ENCODE peak calls at places on chromosomes 16 and 17, in five cellular contexts. Y is sigmoid colon, M is lower lobe of right lung, D is dorsolateral prefrontal cortex, X is stomach. O is an unnamed sample. For H3K27me3, the result is how much of the 10 kb centered on the place peaks cover.

GRCh38 chr16:48408688-48409087 is 23.5 kb upstream of the SIAH1 start:
- DNase-seq in Y (peak), M (peak), X (peak), D (no peak), O (no peak)

GRCh38 chr17:43648916-43649315 is 12.8 kb downstream of the MEOX1 start:
- DNase-seq in D (no peak), M (no peak), Y (no peak), X (no peak), O (no peak)

GRCh38 chr16:75265911-75266701 is 14.7 kb upstream of the BCAR1 start:
- DNase-seq in D (peak), X (peak), Y (peak), M (peak), O (no peak)

GRCh38 chr17:82120148-82120547 is 22.1 kb upstream of the FASN start:
- DNase-seq in M (no peak), X (no peak), D (no peak), Y (no peak), O (no peak)

GRCh38 chr17:40605301-40605700 is 40.0 kb upstream of the CCR7 start:
- DNase-seq in M (no peak), D (no peak), Y (no peak), X (no peak), O (no peak)

GRCh38 chr16:6081320-6081976 is 983.9 kb upstream of the EEF2KMT start:
- DNase-seq in M (no peak), X (no peak), Y (no peak), D (peak), O (peak)

GRCh38 chr17:11948791-11949190 is 48.5 kb downstream of the ZNF18 start:
- DNase-seq in M (no peak), Y (no peak), D (peak), X (no peak), O (no peak)

GRCh38 chr17:1957037-1957436 is 68.1 kb downstream of the RTN4RL1 start:
- DNase-seq in D (no peak), M (no peak), X (no peak), Y (no peak), O (no peak)

GRCh38 chr17:75501378-75502071 is 13.8 kb downstream of the CASKIN2 start:
- DNase-seq in M (peak), Y (no peak), D (peak), X (no peak), O (no peak)

GRCh38 chr17:43384476-43384862 is 14.3 kb upstream of the ARL4D start:
- DNase-seq in D (no peak), M (no peak), Y (no peak), X (no peak), O (no peak)

GRCh38 chr17:81412490-81413093 is 17.3 kb downstream of the BAHCC1 start:
- DNase-seq in M (no peak), X (no peak), D (no peak), Y (peak), O (peak)

GRCh38 chr16:75385507-75386152 is 47.7 kb downstream of the CFDP1 start:
- DNase-seq in Y (no peak), X (no peak), D (no peak), M (no peak), O (peak)

GRCh38 chr16:1990336-1991134 is 765 bp downstream of the SYNGR3 start:
- DNase-seq in M (peak), X (peak), D (peak), Y (no peak), O (no peak)

GRCh38 chr16:11319529-11320146 is 25.6 kb upstream of the RMI2 start:
- DNase-seq in M (no peak), Y (no peak), D (no peak), X (peak), O (no peak)

GRCh38 chr17:52027620-52028019 is 130.9 kb downstream of the CA10 start:
- DNase-seq in X (no peak), Y (no peak), M (no peak), D (no peak), O (peak)

GRCh38 chr16:66874079-66874775 is 6.1 kb upstream of the PDP2 start:
- DNase-seq in X (no peak), Y (no peak), M (no peak), D (no peak), O (no peak)

GRCh38 chr17:81930142-81931125 is 2.9 kb upstream of the MAFG start:
- DNase-seq in D (no peak), Y (no peak), X (no peak), M (no peak), O (no peak)

GRCh38 chr17:74454197-74455024 is 12.0 kb upstream of the CD300A start:
- DNase-seq in M (peak), X (no peak), D (peak), Y (peak), O (no peak)

GRCh38 chr16:15970743-15971434 is 21.5 kb downstream of the ABCC1 start:
- DNase-seq in X (no peak), D (no peak), Y (no peak), M (no peak), O (no peak)

GRCh38 chr16:72554935-72555334 is 383.0 kb upstream of the PMFBP1 start:
- DNase-seq in D (no peak), M (no peak), X (no peak), Y (no peak), O (no peak)

GRCh38 chr16:82136956-82137818 is 32.8 kb downstream of the MPHOSPH6 start:
- DNase-seq in M (no peak), Y (no peak), D (no peak), X (no peak), O (no peak)
- H3K27me3 ChIP-seq in M (under half), Y (under half), D (under half), X (under half), O (under half)

DNA sequence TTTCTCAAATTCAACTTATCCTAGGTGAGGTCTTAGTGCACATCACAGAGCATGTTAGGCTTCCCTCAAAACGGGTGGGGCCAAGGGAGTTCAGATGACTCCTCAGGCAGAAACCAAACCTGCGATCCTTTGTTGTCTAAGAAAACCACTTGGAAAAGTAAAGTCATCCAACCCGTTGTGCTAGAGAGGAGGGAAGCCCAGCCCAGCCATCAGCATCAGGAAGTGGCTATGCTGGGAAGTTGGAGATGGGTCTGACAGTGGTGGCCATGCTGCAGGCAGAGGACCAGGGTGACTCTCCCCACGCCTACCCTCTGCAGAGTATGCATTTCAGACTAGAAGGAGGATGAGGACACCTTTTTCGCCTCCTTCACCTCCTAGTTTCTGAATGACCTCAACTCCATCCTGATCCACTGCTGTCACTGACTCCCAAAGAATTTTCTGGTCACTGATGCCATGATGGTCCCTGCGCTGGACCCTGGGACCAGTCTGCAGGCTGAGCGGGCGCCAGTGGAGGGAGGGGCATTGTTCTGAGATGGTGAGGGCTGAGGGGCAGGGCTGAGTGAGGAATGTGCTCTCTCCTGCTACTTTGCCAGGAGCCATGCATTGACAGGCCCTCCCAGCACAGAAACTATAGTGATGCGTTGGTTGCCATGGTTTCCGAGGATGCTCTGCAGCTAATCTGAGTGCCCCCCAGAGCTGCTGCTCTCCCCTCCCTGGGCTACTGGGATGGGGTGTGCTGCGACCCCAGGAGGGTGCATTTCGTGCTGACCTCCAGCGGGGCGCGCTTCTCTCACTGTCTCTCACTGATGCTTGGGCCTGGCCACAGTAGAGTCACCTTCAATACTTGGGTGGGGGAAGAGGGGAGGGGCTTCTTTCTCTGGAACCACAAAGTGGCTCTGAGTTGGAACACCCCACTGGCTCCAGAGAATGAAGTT is 20.4 kb downstream of the ALOX12B start:
- DNase-seq in D (no peak), M (peak), X (no peak), Y (no peak), O (no peak)
- H3K27me3 ChIP-seq in D (under half), M (under half), X (half or more), Y (half or more), O (half or more)

GRCh38 chr17:34168989-34169388 is 86.1 kb upstream of the CCL2 start:
- DNase-seq in M (no peak), X (no peak), Y (no peak), D (no peak), O (no peak)

GRCh38 chr17:34163681-34164080 is 91.4 kb upstream of the CCL2 start:
- DNase-seq in M (no peak), Y (no peak), D (no peak), X (no peak), O (no peak)

GRCh38 chr17:34166394-34166793 is 88.7 kb upstream of the CCL2 start:
- DNase-seq in X (no peak), D (no peak), M (no peak), Y (no peak), O (no peak)

GRCh38 chr17:34169501-34169900 is 85.6 kb upstream of the CCL2 start:
- DNase-seq in Y (no peak), D (no peak), X (no peak), M (no peak), O (no peak)

DNA sequence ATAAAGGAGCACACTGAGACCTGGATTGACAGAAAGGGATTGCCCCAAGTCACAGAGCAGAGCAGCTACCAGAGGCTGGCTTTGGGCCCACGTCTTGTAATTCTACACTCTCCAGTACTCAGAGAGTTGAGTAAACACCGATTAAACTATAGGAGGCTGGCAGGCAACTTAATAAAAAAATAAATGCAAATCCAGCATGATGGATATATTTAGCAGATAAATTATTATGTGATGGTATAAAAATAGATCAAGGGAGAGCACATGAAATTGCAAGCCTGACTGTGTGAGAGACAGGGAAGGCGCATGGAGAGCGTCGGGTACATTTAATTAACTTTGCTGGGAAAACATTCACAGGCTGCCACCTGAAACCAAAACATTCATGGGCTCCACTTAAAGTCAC is 87.7 kb upstream of the CCL2 start:
- DNase-seq in X (peak), Y (no peak), M (no peak), D (no peak), O (no peak)
- H3K27me3 ChIP-seq in X (under half), Y (under half), M (under half), D (under half), O (under half)

GRCh38 chr17:6186998-6187397 is 116.8 kb downstream of the WSCD1 start:
- DNase-seq in X (no peak), M (no peak), Y (no peak), D (no peak), O (no peak)
- H3K27me3 ChIP-seq in X (under half), M (under half), Y (under half), D (under half), O (under half)